ENCODE peak calls at places on chromosomes 7 and 10, in nine cellular contexts. One of them, this sample, is unnamed.

GRCh38 chr10:112984756-112985155 is 34.7 kb downstream of the TCF7L2 start:
- ATAC-seq in left lung: no peak
- ATAC-seq in Right ventricle myocardium inferior: no peak
- ATAC-seq in activated T-cell treated with anti-CD3 and anti-CD28 coated beads, Interleukin-2, amount 50 U/mL, for 4 hours: no peak
- ATAC-seq in IMR-90: no peak
- ATAC-seq in activated CD4-positive, alpha-beta T cell treated with anti-CD3 and anti-CD28 coated beads for 36 hours: no peak
- ATAC-seq in stimulated activated naive CD8-positive, alpha-beta T cell treated with anti-CD3 and anti-CD28 coated beads, Interleukin-15, Interleukin-2, amounts not matched to agents 100 U/mL and 50 U/mL, for 24 hours: no peak
- ATAC-seq in mucosa of descending colon: no peak
- ATAC-seq in activated naive CD4-positive, alpha-beta T cell treated with anti-CD3 and anti-CD28 coated beads, Interleukin-2, amount 50 U/mL, for 72 hours: no peak
- ATAC-seq in this sample: no peak

GRCh38 chr10:4315529-4315928 is 510.5 kb upstream of the AKR1E2 start:
- ATAC-seq in activated T-cell treated with anti-CD3 and anti-CD28 coated beads, Interleukin-2, amount 50 U/mL, for 4 hours: no peak
- ATAC-seq in left lung: peak
- ATAC-seq in IMR-90: peak
- ATAC-seq in activated naive CD4-positive, alpha-beta T cell treated with anti-CD3 and anti-CD28 coated beads, Interleukin-2, amount 50 U/mL, for 72 hours: no peak
- ATAC-seq in Right ventricle myocardium inferior: peak
- ATAC-seq in mucosa of descending colon: no peak
- ATAC-seq in stimulated activated naive CD8-positive, alpha-beta T cell treated with anti-CD3 and anti-CD28 coated beads, Interleukin-15, Interleukin-2, amounts not matched to agents 100 U/mL and 50 U/mL, for 24 hours: no peak
- ATAC-seq in activated CD4-positive, alpha-beta T cell treated with anti-CD3 and anti-CD28 coated beads for 36 hours: no peak
- ATAC-seq in this sample: no peak

GRCh38 chr10:64041185-64041988 is 520.2 kb downstream of the REEP3 start:
- ATAC-seq in Right ventricle myocardium inferior: peak
- ATAC-seq in IMR-90: peak
- ATAC-seq in stimulated activated naive CD8-positive, alpha-beta T cell treated with anti-CD3 and anti-CD28 coated beads, Interleukin-15, Interleukin-2, amounts not matched to agents 100 U/mL and 50 U/mL, for 24 hours: peak
- ATAC-seq in activated naive CD4-positive, alpha-beta T cell treated with anti-CD3 and anti-CD28 coated beads, Interleukin-2, amount 50 U/mL, for 72 hours: peak
- ATAC-seq in activated T-cell treated with anti-CD3 and anti-CD28 coated beads, Interleukin-2, amount 50 U/mL, for 4 hours: peak
- ATAC-seq in mucosa of descending colon: peak
- ATAC-seq in activated CD4-positive, alpha-beta T cell treated with anti-CD3 and anti-CD28 coated beads for 36 hours: peak
- ATAC-seq in left lung: peak
- ATAC-seq in this sample: peak

GRCh38 chr7:117675519-117676137 is 195.8 kb downstream of the CFTR start:
- ATAC-seq in Right ventricle myocardium inferior: peak
- ATAC-seq in IMR-90: peak
- ATAC-seq in left lung: no peak
- ATAC-seq in mucosa of descending colon: no peak
- ATAC-seq in stimulated activated naive CD8-positive, alpha-beta T cell treated with anti-CD3 and anti-CD28 coated beads, Interleukin-15, Interleukin-2, amounts not matched to agents 100 U/mL and 50 U/mL, for 24 hours: no peak
- ATAC-seq in activated CD4-positive, alpha-beta T cell treated with anti-CD3 and anti-CD28 coated beads for 36 hours: no peak
- ATAC-seq in activated naive CD4-positive, alpha-beta T cell treated with anti-CD3 and anti-CD28 coated beads, Interleukin-2, amount 50 U/mL, for 72 hours: no peak
- ATAC-seq in activated T-cell treated with anti-CD3 and anti-CD28 coated beads, Interleukin-2, amount 50 U/mL, for 4 hours: no peak
- ATAC-seq in this sample: no peak

GRCh38 chr10:119284679-119285096 is 77.3 kb downstream of the GRK5 start:
- ATAC-seq in IMR-90: no peak
- ATAC-seq in stimulated activated naive CD8-positive, alpha-beta T cell treated with anti-CD3 and anti-CD28 coated beads, Interleukin-15, Interleukin-2, amounts not matched to agents 100 U/mL and 50 U/mL, for 24 hours: peak
- ATAC-seq in activated CD4-positive, alpha-beta T cell treated with anti-CD3 and anti-CD28 coated beads for 36 hours: no peak
- ATAC-seq in activated T-cell treated with anti-CD3 and anti-CD28 coated beads, Interleukin-2, amount 50 U/mL, for 4 hours: no peak
- ATAC-seq in Right ventricle myocardium inferior: peak
- ATAC-seq in activated naive CD4-positive, alpha-beta T cell treated with anti-CD3 and anti-CD28 coated beads, Interleukin-2, amount 50 U/mL, for 72 hours: no peak
- ATAC-seq in left lung: no peak
- ATAC-seq in mucosa of descending colon: no peak
- ATAC-seq in this sample: no peak

GRCh38 chr7:11428877-11429617 is 403.0 kb downstream of the THSD7A start:
- ATAC-seq in stimulated activated naive CD8-positive, alpha-beta T cell treated with anti-CD3 and anti-CD28 coated beads, Interleukin-15, Interleukin-2, amounts not matched to agents 100 U/mL and 50 U/mL, for 24 hours: no peak
- ATAC-seq in left lung: no peak
- ATAC-seq in activated CD4-positive, alpha-beta T cell treated with anti-CD3 and anti-CD28 coated beads for 36 hours: no peak
- ATAC-seq in IMR-90: no peak
- ATAC-seq in activated T-cell treated with anti-CD3 and anti-CD28 coated beads, Interleukin-2, amount 50 U/mL, for 4 hours: no peak
- ATAC-seq in mucosa of descending colon: no peak
- ATAC-seq in Right ventricle myocardium inferior: no peak
- ATAC-seq in activated naive CD4-positive, alpha-beta T cell treated with anti-CD3 and anti-CD28 coated beads, Interleukin-2, amount 50 U/mL, for 72 hours: no peak
- ATAC-seq in this sample: no peak

GRCh38 chr7:100190059-100190711 is 12.5 kb downstream of the STAG3 start:
- ATAC-seq in mucosa of descending colon: peak
- ATAC-seq in IMR-90: peak
- ATAC-seq in activated CD4-positive, alpha-beta T cell treated with anti-CD3 and anti-CD28 coated beads for 36 hours: peak
- ATAC-seq in stimulated activated naive CD8-positive, alpha-beta T cell treated with anti-CD3 and anti-CD28 coated beads, Interleukin-15, Interleukin-2, amounts not matched to agents 100 U/mL and 50 U/mL, for 24 hours: peak
- ATAC-seq in activated T-cell treated with anti-CD3 and anti-CD28 coated beads, Interleukin-2, amount 50 U/mL, for 4 hours: peak
- ATAC-seq in activated naive CD4-positive, alpha-beta T cell treated with anti-CD3 and anti-CD28 coated beads, Interleukin-2, amount 50 U/mL, for 72 hours: peak
- ATAC-seq in Right ventricle myocardium inferior: no peak
- ATAC-seq in left lung: peak
- ATAC-seq in this sample: peak

GRCh38 chr7:73436031-73436929 is 2.7 kb downstream of the FZD9 start:
- ATAC-seq in activated CD4-positive, alpha-beta T cell treated with anti-CD3 and anti-CD28 coated beads for 36 hours: no peak
- ATAC-seq in left lung: no peak
- ATAC-seq in IMR-90: no peak
- ATAC-seq in stimulated activated naive CD8-positive, alpha-beta T cell treated with anti-CD3 and anti-CD28 coated beads, Interleukin-15, Interleukin-2, amounts not matched to agents 100 U/mL and 50 U/mL, for 24 hours: no peak
- ATAC-seq in activated T-cell treated with anti-CD3 and anti-CD28 coated beads, Interleukin-2, amount 50 U/mL, for 4 hours: no peak
- ATAC-seq in activated naive CD4-positive, alpha-beta T cell treated with anti-CD3 and anti-CD28 coated beads, Interleukin-2, amount 50 U/mL, for 72 hours: no peak
- ATAC-seq in Right ventricle myocardium inferior: no peak
- ATAC-seq in mucosa of descending colon: no peak
- ATAC-seq in this sample: no peak

GRCh38 chr7:30708983-30709382 is 26.7 kb upstream of the CRHR2 start:
- ATAC-seq in mucosa of descending colon: no peak
- ATAC-seq in activated naive CD4-positive, alpha-beta T cell treated with anti-CD3 and anti-CD28 coated beads, Interleukin-2, amount 50 U/mL, for 72 hours: no peak
- ATAC-seq in left lung: no peak
- ATAC-seq in Right ventricle myocardium inferior: peak
- ATAC-seq in activated T-cell treated with anti-CD3 and anti-CD28 coated beads, Interleukin-2, amount 50 U/mL, for 4 hours: no peak
- ATAC-seq in activated CD4-positive, alpha-beta T cell treated with anti-CD3 and anti-CD28 coated beads for 36 hours: no peak
- ATAC-seq in stimulated activated naive CD8-positive, alpha-beta T cell treated with anti-CD3 and anti-CD28 coated beads, Interleukin-15, Interleukin-2, amounts not matched to agents 100 U/mL and 50 U/mL, for 24 hours: no peak
- ATAC-seq in IMR-90: no peak
- ATAC-seq in this sample: no peak

GRCh38 chr7:105638324-105638723 is 57.0 kb upstream of the EFCAB10 start:
- ATAC-seq in activated CD4-positive, alpha-beta T cell treated with anti-CD3 and anti-CD28 coated beads for 36 hours: no peak
- ATAC-seq in activated T-cell treated with anti-CD3 and anti-CD28 coated beads, Interleukin-2, amount 50 U/mL, for 4 hours: no peak
- ATAC-seq in stimulated activated naive CD8-positive, alpha-beta T cell treated with anti-CD3 and anti-CD28 coated beads, Interleukin-15, Interleukin-2, amounts not matched to agents 100 U/mL and 50 U/mL, for 24 hours: no peak
- ATAC-seq in left lung: no peak
- ATAC-seq in mucosa of descending colon: no peak
- ATAC-seq in Right ventricle myocardium inferior: no peak
- ATAC-seq in IMR-90: no peak
- ATAC-seq in activated naive CD4-positive, alpha-beta T cell treated with anti-CD3 and anti-CD28 coated beads, Interleukin-2, amount 50 U/mL, for 72 hours: no peak
- ATAC-seq in this sample: no peak

GRCh38 chr10:114261116-114261515 is 22.1 kb downstream of the VWA2 start:
- ATAC-seq in IMR-90: no peak
- ATAC-seq in left lung: peak
- ATAC-seq in Right ventricle myocardium inferior: no peak
- ATAC-seq in stimulated activated naive CD8-positive, alpha-beta T cell treated with anti-CD3 and anti-CD28 coated beads, Interleukin-15, Interleukin-2, amounts not matched to agents 100 U/mL and 50 U/mL, for 24 hours: no peak
- ATAC-seq in activated naive CD4-positive, alpha-beta T cell treated with anti-CD3 and anti-CD28 coated beads, Interleukin-2, amount 50 U/mL, for 72 hours: no peak
- ATAC-seq in activated T-cell treated with anti-CD3 and anti-CD28 coated beads, Interleukin-2, amount 50 U/mL, for 4 hours: no peak
- ATAC-seq in mucosa of descending colon: no peak
- ATAC-seq in activated CD4-positive, alpha-beta T cell treated with anti-CD3 and anti-CD28 coated beads for 36 hours: no peak
- ATAC-seq in this sample: no peak

GRCh38 chr10:99784025-99784730 is 1.7 kb downstream of the ABCC2 start:
- ATAC-seq in activated naive CD4-positive, alpha-beta T cell treated with anti-CD3 and anti-CD28 coated beads, Interleukin-2, amount 50 U/mL, for 72 hours: no peak
- ATAC-seq in Right ventricle myocardium inferior: no peak
- ATAC-seq in stimulated activated naive CD8-positive, alpha-beta T cell treated with anti-CD3 and anti-CD28 coated beads, Interleukin-15, Interleukin-2, amounts not matched to agents 100 U/mL and 50 U/mL, for 24 hours: no peak
- ATAC-seq in mucosa of descending colon: no peak
- ATAC-seq in activated T-cell treated with anti-CD3 and anti-CD28 coated beads, Interleukin-2, amount 50 U/mL, for 4 hours: no peak
- ATAC-seq in IMR-90: peak
- ATAC-seq in activated CD4-positive, alpha-beta T cell treated with anti-CD3 and anti-CD28 coated beads for 36 hours: no peak
- ATAC-seq in left lung: no peak
- ATAC-seq in this sample: no peak

GRCh38 chr10:133474027-133474426 is 20.3 kb downstream of the SCART1 start:
- ATAC-seq in mucosa of descending colon: no peak
- ATAC-seq in activated naive CD4-positive, alpha-beta T cell treated with anti-CD3 and anti-CD28 coated beads, Interleukin-2, amount 50 U/mL, for 72 hours: no peak
- ATAC-seq in Right ventricle myocardium inferior: no peak
- ATAC-seq in left lung: no peak
- ATAC-seq in activated T-cell treated with anti-CD3 and anti-CD28 coated beads, Interleukin-2, amount 50 U/mL, for 4 hours: no peak
- ATAC-seq in IMR-90: no peak
- ATAC-seq in stimulated activated naive CD8-positive, alpha-beta T cell treated with anti-CD3 and anti-CD28 coated beads, Interleukin-15, Interleukin-2, amounts not matched to agents 100 U/mL and 50 U/mL, for 24 hours: peak
- ATAC-seq in activated CD4-positive, alpha-beta T cell treated with anti-CD3 and anti-CD28 coated beads for 36 hours: peak
- ATAC-seq in this sample: peak

GRCh38 chr7:234041-234711 is 41.8 kb downstream of the FAM20C start:
- ATAC-seq in activated naive CD4-positive, alpha-beta T cell treated with anti-CD3 and anti-CD28 coated beads, Interleukin-2, amount 50 U/mL, for 72 hours: no peak
- ATAC-seq in activated T-cell treated with anti-CD3 and anti-CD28 coated beads, Interleukin-2, amount 50 U/mL, for 4 hours: no peak
- ATAC-seq in left lung: peak
- ATAC-seq in activated CD4-positive, alpha-beta T cell treated with anti-CD3 and anti-CD28 coated beads for 36 hours: no peak
- ATAC-seq in IMR-90: no peak
- ATAC-seq in stimulated activated naive CD8-positive, alpha-beta T cell treated with anti-CD3 and anti-CD28 coated beads, Interleukin-15, Interleukin-2, amounts not matched to agents 100 U/mL and 50 U/mL, for 24 hours: no peak
- ATAC-seq in Right ventricle myocardium inferior: peak
- ATAC-seq in mucosa of descending colon: peak
- ATAC-seq in this sample: no peak

GRCh38 chr10:69317175-69318086 is 39.1 kb downstream of the HK1 start:
- ATAC-seq in mucosa of descending colon: peak
- ATAC-seq in activated CD4-positive, alpha-beta T cell treated with anti-CD3 and anti-CD28 coated beads for 36 hours: peak
- ATAC-seq in Right ventricle myocardium inferior: peak
- ATAC-seq in activated naive CD4-positive, alpha-beta T cell treated with anti-CD3 and anti-CD28 coated beads, Interleukin-2, amount 50 U/mL, for 72 hours: peak
- ATAC-seq in left lung: peak
- ATAC-seq in IMR-90: no peak
- ATAC-seq in stimulated activated naive CD8-positive, alpha-beta T cell treated with anti-CD3 and anti-CD28 coated beads, Interleukin-15, Interleukin-2, amounts not matched to agents 100 U/mL and 50 U/mL, for 24 hours: peak
- ATAC-seq in activated T-cell treated with anti-CD3 and anti-CD28 coated beads, Interleukin-2, amount 50 U/mL, for 4 hours: no peak
- ATAC-seq in this sample: peak

GRCh38 chr10:44650576-44651394 is 260.4 kb upstream of the TMEM72 start:
- ATAC-seq in Right ventricle myocardium inferior: no peak
- ATAC-seq in left lung: peak
- ATAC-seq in mucosa of descending colon: no peak
- ATAC-seq in activated T-cell treated with anti-CD3 and anti-CD28 coated beads, Interleukin-2, amount 50 U/mL, for 4 hours: no peak
- ATAC-seq in IMR-90: no peak
- ATAC-seq in activated naive CD4-positive, alpha-beta T cell treated with anti-CD3 and anti-CD28 coated beads, Interleukin-2, amount 50 U/mL, for 72 hours: no peak
- ATAC-seq in activated CD4-positive, alpha-beta T cell treated with anti-CD3 and anti-CD28 coated beads for 36 hours: no peak
- ATAC-seq in stimulated activated naive CD8-positive, alpha-beta T cell treated with anti-CD3 and anti-CD28 coated beads, Interleukin-15, Interleukin-2, amounts not matched to agents 100 U/mL and 50 U/mL, for 24 hours: no peak
- ATAC-seq in this sample: no peak

GRCh38 chr10:32972929-32973328 is 14.9 kb upstream of the ITGB1 start:
- ATAC-seq in stimulated activated naive CD8-positive, alpha-beta T cell treated with anti-CD3 and anti-CD28 coated beads, Interleukin-15, Interleukin-2, amounts not matched to agents 100 U/mL and 50 U/mL, for 24 hours: no peak
- ATAC-seq in activated CD4-positive, alpha-beta T cell treated with anti-CD3 and anti-CD28 coated beads for 36 hours: no peak
- ATAC-seq in left lung: peak
- ATAC-seq in activated T-cell treated with anti-CD3 and anti-CD28 coated beads, Interleukin-2, amount 50 U/mL, for 4 hours: no peak
- ATAC-seq in activated naive CD4-positive, alpha-beta T cell treated with anti-CD3 and anti-CD28 coated beads, Interleukin-2, amount 50 U/mL, for 72 hours: no peak
- ATAC-seq in mucosa of descending colon: peak
- ATAC-seq in Right ventricle myocardium inferior: no peak
- ATAC-seq in IMR-90: no peak
- ATAC-seq in this sample: no peak

GRCh38 chr10:74923556-74923955 is 97.2 kb downstream of the KAT6B start:
- ATAC-seq in IMR-90: no peak
- ATAC-seq in activated T-cell treated with anti-CD3 and anti-CD28 coated beads, Interleukin-2, amount 50 U/mL, for 4 hours: no peak
- ATAC-seq in mucosa of descending colon: peak
- ATAC-seq in activated naive CD4-positive, alpha-beta T cell treated with anti-CD3 and anti-CD28 coated beads, Interleukin-2, amount 50 U/mL, for 72 hours: peak
- ATAC-seq in activated CD4-positive, alpha-beta T cell treated with anti-CD3 and anti-CD28 coated beads for 36 hours: peak
- ATAC-seq in stimulated activated naive CD8-positive, alpha-beta T cell treated with anti-CD3 and anti-CD28 coated beads, Interleukin-15, Interleukin-2, amounts not matched to agents 100 U/mL and 50 U/mL, for 24 hours: no peak
- ATAC-seq in Right ventricle myocardium inferior: peak
- ATAC-seq in left lung: peak
- ATAC-seq in this sample: no peak

GRCh38 chr10:82934429-82934828 is 1059.4 kb downstream of the NRG3 start:
- ATAC-seq in activated T-cell treated with anti-CD3 and anti-CD28 coated beads, Interleukin-2, amount 50 U/mL, for 4 hours: no peak
- ATAC-seq in stimulated activated naive CD8-positive, alpha-beta T cell treated with anti-CD3 and anti-CD28 coated beads, Interleukin-15, Interleukin-2, amounts not matched to agents 100 U/mL and 50 U/mL, for 24 hours: no peak
- ATAC-seq in mucosa of descending colon: no peak
- ATAC-seq in Right ventricle myocardium inferior: no peak
- ATAC-seq in IMR-90: no peak
- ATAC-seq in activated naive CD4-positive, alpha-beta T cell treated with anti-CD3 and anti-CD28 coated beads, Interleukin-2, amount 50 U/mL, for 72 hours: no peak
- ATAC-seq in left lung: no peak
- ATAC-seq in activated CD4-positive, alpha-beta T cell treated with anti-CD3 and anti-CD28 coated beads for 36 hours: no peak
- ATAC-seq in this sample: no peak

GRCh38 chr10:6250745-6251144 is 48.0 kb downstream of the PFKFB3 start:
- ATAC-seq in mucosa of descending colon: no peak
- ATAC-seq in activated T-cell treated with anti-CD3 and anti-CD28 coated beads, Interleukin-2, amount 50 U/mL, for 4 hours: no peak
- ATAC-seq in stimulated activated naive CD8-positive, alpha-beta T cell treated with anti-CD3 and anti-CD28 coated beads, Interleukin-15, Interleukin-2, amounts not matched to agents 100 U/mL and 50 U/mL, for 24 hours: no peak
- ATAC-seq in left lung: no peak
- ATAC-seq in IMR-90: no peak
- ATAC-seq in activated CD4-positive, alpha-beta T cell treated with anti-CD3 and anti-CD28 coated beads for 36 hours: no peak
- ATAC-seq in activated naive CD4-positive, alpha-beta T cell treated with anti-CD3 and anti-CD28 coated beads, Interleukin-2, amount 50 U/mL, for 72 hours: no peak
- ATAC-seq in Right ventricle myocardium inferior: no peak
- ATAC-seq in this sample: no peak

GRCh38 chr7:50261593-50261992 is 42.9 kb upstream of the IKZF1 start:
- ATAC-seq in activated T-cell treated with anti-CD3 and anti-CD28 coated beads, Interleukin-2, amount 50 U/mL, for 4 hours: no peak
- ATAC-seq in left lung: no peak
- ATAC-seq in Right ventricle myocardium inferior: no peak
- ATAC-seq in stimulated activated naive CD8-positive, alpha-beta T cell treated with anti-CD3 and anti-CD28 coated beads, Interleukin-15, Interleukin-2, amounts not matched to agents 100 U/mL and 50 U/mL, for 24 hours: peak
- ATAC-seq in mucosa of descending colon: peak
- ATAC-seq in activated CD4-positive, alpha-beta T cell treated with anti-CD3 and anti-CD28 coated beads for 36 hours: peak
- ATAC-seq in activated naive CD4-positive, alpha-beta T cell treated with anti-CD3 and anti-CD28 coated beads, Interleukin-2, amount 50 U/mL, for 72 hours: no peak
- ATAC-seq in IMR-90: no peak
- ATAC-seq in this sample: peak

GRCh38 chr7:117020605-117021002 is 67.3 kb downstream of the ST7 start:
- ATAC-seq in Right ventricle myocardium inferior: peak
- ATAC-seq in activated CD4-positive, alpha-beta T cell treated with anti-CD3 and anti-CD28 coated beads for 36 hours: no peak
- ATAC-seq in activated naive CD4-positive, alpha-beta T cell treated with anti-CD3 and anti-CD28 coated beads, Interleukin-2, amount 50 U/mL, for 72 hours: no peak
- ATAC-seq in stimulated activated naive CD8-positive, alpha-beta T cell treated with anti-CD3 and anti-CD28 coated beads, Interleukin-15, Interleukin-2, amounts not matched to agents 100 U/mL and 50 U/mL, for 24 hours: no peak
- ATAC-seq in IMR-90: no peak
- ATAC-seq in left lung: no peak
- ATAC-seq in mucosa of descending colon: no peak
- ATAC-seq in activated T-cell treated with anti-CD3 and anti-CD28 coated beads, Interleukin-2, amount 50 U/mL, for 4 hours: no peak
- ATAC-seq in this sample: no peak

GRCh38 chr10:68087338-68088029 is 12.4 kb upstream of the HERC4 start:
- ATAC-seq in IMR-90: peak
- ATAC-seq in stimulated activated naive CD8-positive, alpha-beta T cell treated with anti-CD3 and anti-CD28 coated beads, Interleukin-15, Interleukin-2, amounts not matched to agents 100 U/mL and 50 U/mL, for 24 hours: no peak
- ATAC-seq in activated CD4-positive, alpha-beta T cell treated with anti-CD3 and anti-CD28 coated beads for 36 hours: no peak
- ATAC-seq in activated naive CD4-positive, alpha-beta T cell treated with anti-CD3 and anti-CD28 coated beads, Interleukin-2, amount 50 U/mL, for 72 hours: no peak
- ATAC-seq in mucosa of descending colon: no peak
- ATAC-seq in left lung: no peak
- ATAC-seq in activated T-cell treated with anti-CD3 and anti-CD28 coated beads, Interleukin-2, amount 50 U/mL, for 4 hours: no peak
- ATAC-seq in Right ventricle myocardium inferior: peak
- ATAC-seq in this sample: no peak

GRCh38 chr7:47536705-47537611 is 45.0 kb downstream of the TNS3 start:
- ATAC-seq in left lung: peak
- ATAC-seq in activated T-cell treated with anti-CD3 and anti-CD28 coated beads, Interleukin-2, amount 50 U/mL, for 4 hours: no peak
- ATAC-seq in activated naive CD4-positive, alpha-beta T cell treated with anti-CD3 and anti-CD28 coated beads, Interleukin-2, amount 50 U/mL, for 72 hours: no peak
- ATAC-seq in Right ventricle myocardium inferior: peak
- ATAC-seq in IMR-90: peak
- ATAC-seq in activated CD4-positive, alpha-beta T cell treated with anti-CD3 and anti-CD28 coated beads for 36 hours: no peak
- ATAC-seq in mucosa of descending colon: peak
- ATAC-seq in stimulated activated naive CD8-positive, alpha-beta T cell treated with anti-CD3 and anti-CD28 coated beads, Interleukin-15, Interleukin-2, amounts not matched to agents 100 U/mL and 50 U/mL, for 24 hours: no peak
- ATAC-seq in this sample: no peak

GRCh38 chr10:50336140-50336539 is 84.8 kb upstream of the ASAH2 start:
- ATAC-seq in IMR-90: no peak
- ATAC-seq in activated naive CD4-positive, alpha-beta T cell treated with anti-CD3 and anti-CD28 coated beads, Interleukin-2, amount 50 U/mL, for 72 hours: no peak
- ATAC-seq in stimulated activated naive CD8-positive, alpha-beta T cell treated with anti-CD3 and anti-CD28 coated beads, Interleukin-15, Interleukin-2, amounts not matched to agents 100 U/mL and 50 U/mL, for 24 hours: no peak
- ATAC-seq in activated CD4-positive, alpha-beta T cell treated with anti-CD3 and anti-CD28 coated beads for 36 hours: peak
- ATAC-seq in Right ventricle myocardium inferior: no peak
- ATAC-seq in activated T-cell treated with anti-CD3 and anti-CD28 coated beads, Interleukin-2, amount 50 U/mL, for 4 hours: no peak
- ATAC-seq in mucosa of descending colon: no peak
- ATAC-seq in left lung: no peak
- ATAC-seq in this sample: no peak

GRCh38 chr7:123367508-123368122 is 166.8 kb downstream of the IQUB start:
- ATAC-seq in Right ventricle myocardium inferior: no peak
- ATAC-seq in mucosa of descending colon: peak
- ATAC-seq in activated naive CD4-positive, alpha-beta T cell treated with anti-CD3 and anti-CD28 coated beads, Interleukin-2, amount 50 U/mL, for 72 hours: no peak
- ATAC-seq in IMR-90: no peak
- ATAC-seq in activated T-cell treated with anti-CD3 and anti-CD28 coated beads, Interleukin-2, amount 50 U/mL, for 4 hours: no peak
- ATAC-seq in stimulated activated naive CD8-positive, alpha-beta T cell treated with anti-CD3 and anti-CD28 coated beads, Interleukin-15, Interleukin-2, amounts not matched to agents 100 U/mL and 50 U/mL, for 24 hours: no peak
- ATAC-seq in activated CD4-positive, alpha-beta T cell treated with anti-CD3 and anti-CD28 coated beads for 36 hours: peak
- ATAC-seq in left lung: peak
- ATAC-seq in this sample: no peak

GRCh38 chr10:110845756-110846620 is 25.7 kb upstream of the PDCD4 start:
- ATAC-seq in IMR-90: no peak
- ATAC-seq in Right ventricle myocardium inferior: no peak
- ATAC-seq in left lung: peak
- ATAC-seq in stimulated activated naive CD8-positive, alpha-beta T cell treated with anti-CD3 and anti-CD28 coated beads, Interleukin-15, Interleukin-2, amounts not matched to agents 100 U/mL and 50 U/mL, for 24 hours: no peak
- ATAC-seq in mucosa of descending colon: peak
- ATAC-seq in activated naive CD4-positive, alpha-beta T cell treated with anti-CD3 and anti-CD28 coated beads, Interleukin-2, amount 50 U/mL, for 72 hours: no peak
- ATAC-seq in activated CD4-positive, alpha-beta T cell treated with anti-CD3 and anti-CD28 coated beads for 36 hours: no peak
- ATAC-seq in activated T-cell treated with anti-CD3 and anti-CD28 coated beads, Interleukin-2, amount 50 U/mL, for 4 hours: no peak
- ATAC-seq in this sample: no peak

GRCh38 chr7:129530881-129531391 is 28.6 kb downstream of the SMKR1 start:
- ATAC-seq in activated CD4-positive, alpha-beta T cell treated with anti-CD3 and anti-CD28 coated beads for 36 hours: peak
- ATAC-seq in Right ventricle myocardium inferior: no peak
- ATAC-seq in stimulated activated naive CD8-positive, alpha-beta T cell treated with anti-CD3 and anti-CD28 coated beads, Interleukin-15, Interleukin-2, amounts not matched to agents 100 U/mL and 50 U/mL, for 24 hours: peak
- ATAC-seq in activated T-cell treated with anti-CD3 and anti-CD28 coated beads, Interleukin-2, amount 50 U/mL, for 4 hours: peak
- ATAC-seq in activated naive CD4-positive, alpha-beta T cell treated with anti-CD3 and anti-CD28 coated beads, Interleukin-2, amount 50 U/mL, for 72 hours: peak
- ATAC-seq in mucosa of descending colon: peak
- ATAC-seq in left lung: no peak
- ATAC-seq in IMR-90: peak
- ATAC-seq in this sample: peak